ENCODE peak calls at places on chromosomes 16 and 17, in five cellular contexts. V is K562, Z is HCT116, G is GM12878, D is H1. R is an unnamed sample.

GRCh38 chr17:63698886-63699637 is 863 bp downstream of the LIMD2 start:
- DNase-seq in V (no peak), Z (no peak), G (peak; percentile 59), D (no peak), R (peak; percentile 46)

GRCh38 chr17:48757524-48757961 is 29.0 kb upstream of the HOXB13 start:
- DNase-seq in V (no peak), Z (no peak), G (no peak), D (no peak), R (no peak)

GRCh38 chr17:56912105-56912999 is 1.5 kb downstream of the TRIM25 start:
- DNase-seq in V (no peak), Z (no peak), G (no peak), D (no peak), R (peak; percentile 57)

GRCh38 chr16:53865492-53865863 is 161.5 kb downstream of the FTO start:
- DNase-seq in V (peak; percentile 18), Z (peak; percentile 7), G (peak; percentile 32), D (peak; percentile 9), R (no peak)

GRCh38 chr17:66944365-66945203 is 19.9 kb upstream of the CACNG4 start:
- DNase-seq in V (no peak), Z (no peak), G (no peak), D (no peak), R (no peak)

GRCh38 chr17:1908699-1909309 is 79.0 kb downstream of the RPA1 start:
- DNase-seq in V (peak; percentile 26), Z (peak; percentile 50), G (no peak), D (no peak), R (peak; percentile 72)

GRCh38 chr17:55086635-55087058 is 118.1 kb downstream of the STXBP4 start:
- DNase-seq in V (no peak), Z (peak; percentile 31), G (no peak), D (no peak), R (no peak)

GRCh38 chr17:4365628-4366311 is 705 bp downstream of the UBE2G1 start:
- DNase-seq in V (peak; percentile 61), Z (no peak), G (no peak), D (no peak), R (no peak)

GRCh38 chr17:49548506-49549310 is 27.0 kb upstream of the NXPH3 start:
- DNase-seq in V (peak; percentile 60), Z (peak; percentile 27), G (no peak), D (no peak), R (peak; percentile 45)

GRCh38 chr17:43398724-43399595 is at the start of gene ARL4D:
- DNase-seq in V (peak; percentile 61), Z (no peak), G (no peak), D (no peak), R (peak; percentile 77)

GRCh38 chr17:43402078-43402477 is 3.3 kb downstream of the ARL4D start:
- DNase-seq in V (no peak), Z (no peak), G (no peak), D (no peak), R (no peak)

GRCh38 chr17:43402567-43402966 is 3.8 kb downstream of the ARL4D start:
- DNase-seq in V (no peak), Z (no peak), G (no peak), D (no peak), R (peak; percentile 48)

GRCh38 chr17:43401293-43401692 is 2.5 kb downstream of the ARL4D start:
- DNase-seq in V (no peak), Z (no peak), G (no peak), D (no peak), R (no peak)

DNA sequence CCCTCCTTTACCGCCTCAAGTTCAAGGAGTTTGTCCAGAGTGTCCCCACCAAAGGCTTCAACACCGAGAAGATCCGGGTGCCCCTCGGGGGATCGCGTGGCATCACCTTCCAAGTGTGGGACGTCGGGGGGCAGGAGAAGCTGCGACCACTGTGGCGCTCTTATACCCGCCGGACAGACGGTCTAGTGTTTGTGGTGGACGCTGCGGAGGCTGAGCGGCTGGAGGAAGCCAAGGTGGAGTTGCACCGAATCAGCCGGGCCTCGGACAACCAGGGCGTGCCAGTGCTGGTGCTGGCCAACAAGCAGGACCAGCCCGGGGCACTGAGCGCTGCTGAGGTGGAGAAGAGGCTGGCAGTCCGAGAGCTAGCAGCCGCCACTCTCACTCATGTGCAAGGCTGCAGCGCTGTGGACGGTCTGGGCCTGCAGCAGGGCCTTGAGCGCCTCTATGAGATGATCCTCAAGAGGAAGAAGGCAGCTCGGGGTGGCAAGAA is 1.1 kb downstream of the ARL4D start:
- DNase-seq in V (no peak), Z (no peak), G (no peak), D (no peak), R (no peak)
- H3K4me3 ChIP-seq in V (no peak overlapping the region), Z (peak overlapping the region; percentile 73), G (no peak overlapping the region), D (no peak overlapping the region), R (peak overlapping the region; percentile 96)

GRCh38 chr16:11291021-11291716 is 10.0 kb upstream of the PRM1 start:
- DNase-seq in V (no peak), Z (no peak), G (no peak), D (no peak), R (no peak)
- TF ChIP-seq ATF3 in V (no peak), Z (no peak), G (no peak), D (no peak), R (no peak)

DNA sequence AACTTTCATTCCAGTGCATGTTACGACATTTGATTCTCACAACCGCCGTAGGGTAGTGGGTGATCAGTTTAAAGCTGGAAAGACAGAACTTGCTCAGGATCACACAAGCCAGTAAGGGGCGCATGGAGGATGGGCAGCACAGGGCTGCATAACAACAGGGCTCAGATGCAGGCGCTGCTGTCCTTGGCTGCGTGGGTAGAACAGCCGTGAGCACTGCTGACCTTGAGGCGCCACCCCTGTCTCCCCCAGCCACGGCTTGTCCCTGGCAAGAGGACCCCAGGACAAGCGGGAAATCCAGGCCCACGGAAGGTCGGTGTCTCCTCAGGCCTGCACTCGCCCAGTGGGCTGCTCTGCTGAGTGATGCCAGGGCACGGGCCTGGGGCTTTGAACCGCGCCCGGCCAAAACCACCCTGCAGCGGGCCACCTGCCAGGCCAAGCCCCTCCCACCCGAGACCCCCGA is 84.7 kb downstream of the LMF1 start:
- DNase-seq in V (no peak), Z (no peak), G (no peak), D (no peak), R (no peak)
- H3K4me3 ChIP-seq in V (no peak overlapping the region), Z (no peak overlapping the region), G (no peak overlapping the region), D (peak overlapping the region; percentile 29), R (no peak overlapping the region)

GRCh38 chr16:25140459-25140858 is 28.9 kb downstream of the LCMT1 start:
- DNase-seq in V (no peak), Z (no peak), G (no peak), D (no peak), R (no peak)

GRCh38 chr16:25135239-25135878 is 23.8 kb downstream of the LCMT1 start:
- DNase-seq in V (no peak), Z (no peak), G (no peak), D (no peak), R (peak; percentile 25)

GRCh38 chr16:25141648-25142047 is 30.1 kb downstream of the LCMT1 start:
- DNase-seq in V (no peak), Z (no peak), G (no peak), D (no peak), R (no peak)

GRCh38 chr16:25134306-25134705 is 22.8 kb downstream of the LCMT1 start:
- DNase-seq in V (no peak), Z (no peak), G (no peak), D (no peak), R (no peak)

DNA sequence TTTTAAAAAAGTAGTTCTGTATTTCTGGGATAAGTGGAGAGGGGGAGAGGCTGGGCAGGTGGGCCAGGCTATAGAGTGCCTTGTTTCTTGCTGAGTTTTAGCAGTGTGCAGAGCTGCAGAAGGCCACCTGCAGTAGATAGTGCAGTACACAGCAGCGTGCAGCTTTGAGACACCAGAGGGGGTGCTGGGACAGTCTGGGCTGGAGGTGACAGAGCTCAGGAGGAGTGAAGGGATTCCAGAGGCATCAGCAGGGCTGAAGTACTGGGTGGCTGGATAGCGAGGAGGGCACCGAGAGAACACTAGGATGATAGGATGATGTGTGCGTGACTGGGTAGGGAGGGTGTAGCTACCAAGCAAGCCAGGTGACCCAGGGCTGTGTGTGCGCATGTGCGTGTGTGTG is 26.6 kb downstream of the LCMT1 start:
- DNase-seq in V (no peak), Z (no peak), G (no peak), D (no peak), R (no peak)
- TF ChIP-seq ATF3 in V (no peak), Z (no peak), G (no peak), D (no peak), R (no peak)

DNA sequence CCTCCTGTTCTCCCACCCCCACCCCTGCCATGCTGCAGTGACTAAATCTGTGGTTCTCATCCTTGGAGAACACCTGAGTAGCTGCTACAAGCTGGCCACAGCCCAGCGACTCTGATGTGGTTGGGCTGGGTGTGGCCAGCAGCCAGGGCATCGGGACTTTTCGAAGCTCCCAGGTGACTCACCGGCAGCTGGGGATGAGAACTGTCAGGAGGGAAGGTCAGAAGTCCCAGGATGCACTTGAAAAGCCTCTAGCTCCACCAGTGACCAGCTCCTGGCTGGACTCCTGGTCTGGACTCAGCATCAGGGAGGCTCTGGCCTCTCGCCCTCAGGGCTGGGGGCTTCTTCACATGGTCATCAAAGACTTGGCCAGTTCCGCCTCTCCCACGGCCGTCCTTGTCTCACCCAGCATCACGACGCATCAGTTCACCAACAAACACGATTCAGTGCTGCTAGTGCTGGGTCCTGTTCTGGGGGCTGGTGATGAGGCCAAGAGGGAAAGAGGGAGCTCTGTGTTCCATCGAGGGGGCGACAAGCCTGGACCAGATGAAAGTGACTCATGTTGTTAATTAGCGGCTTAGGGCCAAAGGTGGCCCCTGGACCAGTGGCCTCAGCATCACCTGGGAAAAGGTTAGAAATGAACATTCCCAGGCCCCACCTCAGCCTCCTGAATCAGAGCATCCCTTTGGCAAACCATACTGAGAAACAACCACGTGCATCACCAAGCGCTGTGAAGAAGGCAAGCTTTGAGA is 3.9 kb upstream of the C17orf99 start:
- DNase-seq in V (peak; percentile 45), Z (peak; percentile 97), G (no peak), D (no peak), R (peak; percentile 65)
- H3K4me3 ChIP-seq in V (no peak overlapping the region), Z (peak overlapping the region; percentile 44), G (no peak overlapping the region), D (no peak overlapping the region), R (no peak overlapping the region)

GRCh38 chr16:69890114-69890890 is 60.8 kb upstream of the CLEC18A start:
- DNase-seq in V (no peak), Z (no peak), G (no peak), D (no peak), R (no peak)

GRCh38 chr16:69893086-69893485 is 58.0 kb upstream of the CLEC18A start:
- DNase-seq in V (no peak), Z (no peak), G (no peak), D (no peak), R (no peak)

GRCh38 chr16:69892378-69892777 is 58.8 kb upstream of the CLEC18A start:
- DNase-seq in V (no peak), Z (no peak), G (no peak), D (no peak), R (no peak)

GRCh38 chr16:69890891-69891282 is 60.2 kb upstream of the CLEC18A start:
- DNase-seq in V (no peak), Z (no peak), G (no peak), D (no peak), R (no peak)

GRCh38 chr16:69894675-69895074 is 56.5 kb upstream of the CLEC18A start:
- DNase-seq in V (no peak), Z (no peak), G (no peak), D (no peak), R (no peak)
- TF ChIP-seq ATF3 in V (no peak), Z (no peak), G (no peak), D (no peak), R (no peak)

R was measured in HepG2.